ENCODE peak calls at places on chromosome 3, in eight cellular contexts. P is WTC11, J is left ventricle myocardium inferior, Z is AG04449, W is astrocyte of the cerebellum, O is WERI-Rb-1, C is heart left ventricle, Y is cardiac fibroblast. I is an unnamed sample.

GRCh38 chr3:44098666-44099065 is 143.0 kb upstream of the TOPAZ1 start:
- DNase-seq in W (no peak), P (no peak), Z (no peak), O (no peak), Y (no peak), C (no peak), J (no peak), I (no peak)

GRCh38 chr3:179438836-179439235 is 12.4 kb downstream of the GNB4 start:
- DNase-seq in C (no peak), Y (no peak), O (no peak), P (peak), Z (no peak), W (no peak), J (no peak), I (peak)

GRCh38 chr3:159929181-159929893 is 59.3 kb upstream of the IL12A start:
- DNase-seq in J (no peak), O (no peak), P (no peak), C (peak), Z (peak), Y (peak), W (peak), I (no peak)

GRCh38 chr3:115660646-115661442 is 37.5 kb downstream of the GAP43 start:
- DNase-seq in O (no peak), W (no peak), C (no peak), J (peak), P (no peak), Z (no peak), Y (no peak), I (no peak)

GRCh38 chr3:196344663-196345062 is 6.5 kb upstream of the TM4SF19 start:
- DNase-seq in Y (no peak), J (no peak), W (no peak), O (no peak), P (no peak), Z (no peak), C (no peak), I (no peak)

GRCh38 chr3:31135546-31135945 is 241.1 kb upstream of the GADL1 start:
- DNase-seq in Y (no peak), O (no peak), P (no peak), C (no peak), J (no peak), Z (no peak), W (no peak), I (no peak)

GRCh38 chr3:64417816-64418215 is 192.6 kb upstream of the PRICKLE2 start:
- DNase-seq in P (no peak), W (peak), C (no peak), Z (no peak), Y (peak), O (peak), J (no peak), I (no peak)

GRCh38 chr3:160343132-160343531 is 55.9 kb downstream of the IFT80 start:
- DNase-seq in O (no peak), J (no peak), Z (no peak), P (no peak), C (no peak), W (peak), Y (peak), I (no peak)

GRCh38 chr3:161548301-161548700 is 51.7 kb downstream of the OTOL1 start:
- DNase-seq in Z (no peak), W (no peak), J (no peak), O (no peak), Y (peak), C (no peak), P (no peak), I (no peak)

GRCh38 chr3:8485943-8486342 is 15.7 kb upstream of the LMCD1 start:
- DNase-seq in C (no peak), Y (no peak), J (no peak), Z (no peak), O (no peak), W (no peak), P (no peak), I (no peak)

GRCh38 chr3:31462050-31462569 is 70.6 kb upstream of the STT3B start:
- DNase-seq in O (no peak), Z (no peak), P (no peak), J (no peak), W (no peak), C (no peak), Y (peak), I (no peak)

GRCh38 chr3:31106204-31106603 is 211.7 kb upstream of the GADL1 start:
- DNase-seq in O (no peak), C (no peak), J (no peak), W (peak), Y (peak), Z (peak), P (no peak), I (no peak)

GRCh38 chr3:112634786-112635541 is 6.0 kb downstream of the CCDC80 start:
- DNase-seq in C (no peak), P (no peak), J (no peak), Z (no peak), Y (no peak), O (no peak), W (no peak), I (no peak)

GRCh38 chr3:16286672-16287604 is 21.9 kb downstream of the OXNAD1 start:
- DNase-seq in C (no peak), J (no peak), Z (no peak), W (no peak), P (no peak), O (no peak), Y (no peak), I (no peak)

GRCh38 chr3:33061782-33062181 is 35.2 kb downstream of the GLB1 start:
- DNase-seq in O (no peak), J (no peak), C (no peak), P (no peak), Z (peak), Y (peak), W (no peak), I (no peak)

GRCh38 chr3:114417682-114418081 is 123.9 kb downstream of the TIGIT start:
- DNase-seq in C (no peak), O (no peak), Z (no peak), P (no peak), W (no peak), Y (no peak), J (no peak), I (no peak)

GRCh38 chr3:48738926-48739616 is 22.1 kb upstream of the IP6K2 start:
- DNase-seq in Z (no peak), J (peak), P (no peak), W (no peak), O (no peak), C (peak), Y (no peak), I (no peak)

GRCh38 chr3:185362850-185363661 is at the start of gene MAP3K13:
- DNase-seq in O (peak), W (peak), Z (peak), C (peak), J (peak), Y (peak), P (peak), I (no peak)

GRCh38 chr3:139339219-139339906 is 4.5 kb upstream of the MRPS22 start:
- DNase-seq in C (no peak), O (no peak), J (no peak), Z (no peak), Y (no peak), P (no peak), W (no peak), I (no peak)

GRCh38 chr3:69385723-69386483 is at the start of gene FRMD4B:
- DNase-seq in W (no peak), J (peak), C (peak), Y (peak), O (peak), P (peak), Z (no peak), I (no peak)

GRCh38 chr3:66989860-66990696 is 8.0 kb upstream of the KBTBD8 start:
- DNase-seq in W (no peak), Y (peak), P (no peak), C (no peak), O (no peak), J (no peak), Z (no peak), I (no peak)

GRCh38 chr3:52891615-52892081 is 5.7 kb downstream of the STIMATE start:
- DNase-seq in W (no peak), Y (peak), C (no peak), O (no peak), P (no peak), Z (peak), J (no peak), I (no peak)

GRCh38 chr3:70277304-70277703 is 35.1 kb downstream of the MDFIC2 start:
- DNase-seq in Z (no peak), J (no peak), P (no peak), C (no peak), Y (no peak), O (no peak), W (no peak), I (no peak)

GRCh38 chr3:196654691-196655090 is 15.2 kb downstream of the NRROS start:
- DNase-seq in J (no peak), O (no peak), Z (no peak), Y (peak), P (no peak), W (no peak), C (no peak), I (no peak)

GRCh38 chr3:126262227-126262626 is 81.8 kb upstream of the ALDH1L1 start:
- DNase-seq in Y (no peak), Z (no peak), W (no peak), C (no peak), O (no peak), P (no peak), J (no peak), I (no peak)

GRCh38 chr3:78908236-78908635 is 859.6 kb downstream of the ROBO1 start:
- DNase-seq in Z (no peak), Y (peak), C (no peak), P (no peak), J (no peak), W (no peak), O (no peak), I (no peak)

GRCh38 chr3:71725279-71725991 is at the start of gene EIF4E3:
- DNase-seq in J (peak), W (no peak), P (peak), Z (no peak), Y (no peak), C (peak), O (peak), I (peak)

GRCh38 chr3:65685621-65686020 is 353.1 kb downstream of the MAGI1 start:
- DNase-seq in Y (peak), W (no peak), J (no peak), Z (peak), O (no peak), C (no peak), P (no peak), I (no peak)

GRCh38 chr3:51354172-51354571 is 30.9 kb upstream of the MANF start:
- DNase-seq in W (no peak), C (no peak), J (no peak), P (no peak), Z (no peak), O (no peak), Y (no peak), I (no peak)

GRCh38 chr3:23888617-23889228 is 28.1 kb downstream of the NKIRAS1 start:
- DNase-seq in W (peak), J (no peak), O (no peak), P (no peak), Z (no peak), Y (peak), C (no peak), I (no peak)

GRCh38 chr3:192817053-192817452 is 89.7 kb upstream of the FGF12 start:
- DNase-seq in P (no peak), W (no peak), J (no peak), O (no peak), Y (peak), Z (peak), C (no peak), I (no peak)

GRCh38 chr3:62246985-62247384 is 126.4 kb downstream of the FEZF2 start:
- DNase-seq in W (no peak), O (no peak), C (no peak), Z (no peak), J (no peak), Y (no peak), P (no peak), I (no peak)

GRCh38 chr3:79383402-79384012 is 384.3 kb downstream of the ROBO1 start:
- DNase-seq in P (no peak), Z (no peak), W (peak), O (no peak), J (no peak), Y (peak), C (no peak), I (no peak)

GRCh38 chr3:114994554-114995341 is 152.3 kb downstream of the ZBTB20 start:
- DNase-seq in O (no peak), C (no peak), W (no peak), J (no peak), P (no peak), Y (no peak), Z (no peak), I (no peak)

GRCh38 chr3:181326637-181327223 is 337.2 kb upstream of the DNAJC19 start:
- DNase-seq in J (no peak), Y (peak), C (no peak), O (no peak), W (peak), P (no peak), Z (no peak), I (no peak)

GRCh38 chr3:42148086-42148842 is 57.1 kb downstream of the TRAK1 start:
- DNase-seq in W (no peak), Z (no peak), Y (no peak), C (no peak), P (no peak), O (no peak), J (no peak), I (no peak)

GRCh38 chr3:86788371-86788770 is 202.6 kb downstream of the VGLL3 start:
- DNase-seq in Y (peak), O (no peak), P (no peak), Z (no peak), C (no peak), W (no peak), J (no peak), I (no peak)

GRCh38 chr3:86787091-86787490 is 203.9 kb downstream of the VGLL3 start:
- DNase-seq in Y (peak), Z (no peak), J (no peak), O (no peak), P (no peak), W (peak), C (no peak), I (no peak)

GRCh38 chr3:86782271-86782670 is 208.7 kb downstream of the VGLL3 start:
- DNase-seq in P (no peak), Z (no peak), W (no peak), Y (peak), J (no peak), O (no peak), C (no peak), I (no peak)

GRCh38 chr3:86782860-86783259 is 208.1 kb downstream of the VGLL3 start:
- DNase-seq in W (no peak), O (no peak), Z (no peak), C (no peak), Y (no peak), P (no peak), J (no peak), I (no peak)

DNA sequence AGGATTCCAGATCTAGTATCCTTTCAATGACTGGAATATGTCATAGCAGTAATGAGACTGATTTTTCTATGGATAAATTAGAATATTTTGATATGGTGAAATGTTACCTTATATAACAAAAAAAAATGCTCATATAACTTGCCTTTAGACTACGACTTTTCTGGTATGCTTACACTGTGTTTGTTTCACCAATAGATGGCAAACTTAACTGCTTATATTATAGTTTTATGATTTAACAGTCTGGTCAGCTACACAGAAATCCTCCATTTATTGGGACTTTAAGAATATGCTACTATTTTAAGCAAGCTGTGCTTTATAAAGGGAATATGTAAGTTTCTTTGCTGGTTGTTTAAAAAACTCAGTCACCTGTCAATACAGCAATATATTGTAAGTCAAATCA is 205.6 kb downstream of the VGLL3 start:
- DNase-seq in O (no peak), Z (no peak), P (no peak), J (no peak), Y (peak), W (peak), C (no peak), I (no peak)
- TF ChIP-seq CTCF in O (no peak), Z (peak), P (no peak), J (peak), Y (peak), W (peak), C (peak), I (no peak)

GRCh38 chr3:158091526-158091925 is 14.7 kb downstream of the SHOX2 start:
- DNase-seq in Z (no peak), Y (peak), C (no peak), J (no peak), W (no peak), P (no peak), O (no peak), I (no peak)
- TF ChIP-seq CTCF in Z (peak), Y (peak), C (no peak), J (peak), W (peak), P (peak), O (peak), I (no peak)

GRCh38 chr3:11653298-11654055 is 9.8 kb upstream of the VGLL4 start:
- DNase-seq in Z (no peak), P (no peak), W (no peak), C (no peak), J (no peak), O (no peak), Y (no peak), I (no peak)
- TF ChIP-seq CTCF in Z (no peak), P (no peak), W (no peak), C (no peak), J (no peak), O (no peak), Y (no peak), I (no peak)

GRCh38 chr3:127822166-127822835 is at the start of gene MGLL:
- DNase-seq in J (peak), C (peak), O (peak), W (no peak), Y (peak), P (peak), Z (no peak), I (peak)

GRCh38 chr3:127819086-127819485 is 3.2 kb downstream of the MGLL start:
- DNase-seq in O (no peak), P (no peak), J (no peak), Z (no peak), W (no peak), C (no peak), Y (no peak), I (no peak)

GRCh38 chr3:127819656-127820055 is 2.7 kb downstream of the MGLL start:
- DNase-seq in C (no peak), Z (no peak), W (no peak), P (no peak), J (no peak), Y (no peak), O (no peak), I (no peak)

GRCh38 chr3:127820871-127821853 is 1.2 kb downstream of the MGLL start:
- DNase-seq in Y (peak), O (no peak), Z (no peak), J (peak), W (no peak), P (no peak), C (no peak), I (no peak)

DNA sequence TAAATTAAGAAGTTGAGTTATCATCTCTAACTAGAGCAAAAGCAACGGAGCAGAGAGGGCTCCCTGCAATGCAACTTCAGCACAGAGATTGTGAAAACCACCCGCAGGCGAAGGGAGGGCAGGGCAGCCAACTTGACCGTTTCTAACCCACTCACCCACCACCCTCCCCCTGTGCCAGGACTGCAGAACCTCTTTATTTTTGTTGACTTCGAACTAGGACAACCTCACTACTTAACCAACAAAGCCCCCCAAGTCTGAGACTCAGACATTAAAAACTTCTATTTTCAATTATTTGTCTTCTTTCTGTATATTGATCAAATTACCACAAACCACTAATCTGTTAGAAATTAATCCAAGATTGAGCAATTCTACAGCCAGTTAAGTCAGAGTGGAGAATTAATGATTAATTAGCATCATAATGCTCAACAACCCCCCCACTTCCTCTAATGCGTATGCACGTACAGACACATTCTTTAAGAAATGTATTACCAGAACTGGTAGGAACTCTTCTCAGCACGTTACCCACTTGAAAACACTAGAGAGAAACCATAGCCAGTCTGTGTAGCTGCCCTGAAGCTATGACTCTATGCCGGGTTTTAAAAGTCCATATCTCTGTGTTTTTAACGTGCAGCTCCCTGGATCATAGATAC is 2.0 kb downstream of the MGLL start:
- DNase-seq in Z (no peak), W (no peak), Y (peak), O (peak), C (no peak), P (no peak), J (no peak), I (no peak)
- TF ChIP-seq CTCF in Z (peak), W (peak), Y (peak), O (peak), C (peak), P (no peak), J (no peak), I (no peak)

DNA sequence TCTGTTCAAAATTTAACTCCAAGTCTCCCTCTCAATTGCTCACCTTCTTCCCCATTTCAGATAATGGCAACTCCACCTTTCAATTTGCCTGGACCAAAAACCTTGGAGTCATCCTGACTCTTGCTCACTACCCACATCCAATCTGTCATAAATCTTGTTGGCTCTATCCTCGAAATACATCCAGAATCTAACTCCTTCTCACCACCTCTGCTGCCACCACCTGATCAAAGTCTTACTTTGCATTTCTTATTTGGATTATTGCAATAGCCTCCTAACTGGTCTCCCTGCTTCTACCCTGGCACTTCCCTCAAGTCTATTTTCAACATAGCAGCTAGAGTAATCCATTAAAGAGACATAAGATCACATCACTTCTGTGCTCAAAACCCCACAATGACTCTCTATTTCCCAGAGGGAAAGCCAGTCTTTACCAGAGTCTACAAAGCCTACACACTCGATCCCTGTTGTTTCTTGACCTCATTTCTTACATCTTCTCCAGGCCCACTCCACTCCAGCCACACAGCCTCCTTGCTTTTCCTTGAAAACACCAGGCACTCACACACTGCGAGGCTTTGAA is 86.6 kb downstream of the GPR156 start:
- DNase-seq in C (no peak), P (no peak), Z (no peak), J (no peak), W (peak), Y (peak), O (no peak), I (no peak)
- TF ChIP-seq CTCF in C (peak), P (no peak), Z (no peak), J (peak), W (peak), Y (peak), O (peak), I (no peak)

GRCh38 chr3:149489060-149489690 is 14.7 kb downstream of the TM4SF4 start:
- DNase-seq in Z (no peak), Y (peak), O (peak), P (peak), C (no peak), W (no peak), J (no peak), I (no peak)
- TF ChIP-seq CTCF in Z (peak), Y (peak), O (peak), P (peak), C (peak), W (peak), J (peak), I (no peak)